ENCODE peak calls at places on chromosomes 6 and 20, in four cellular contexts. M is left lung, E is GF-D8, A is T-helper 1 cell. S is an unnamed sample.

GRCh38 chr6:133241901-133242760 is 974 bp downstream of the EYA4 start:
- DNase-seq in M (no peak), E (no peak), A (no peak), S (no peak)

GRCh38 chr6:38847497-38847896 is 132.4 kb downstream of the DNAH8 start:
- DNase-seq in M (no peak), E (no peak), A (no peak), S (no peak)

GRCh38 chr20:38165089-38165965 is at the start of gene TGM2:
- DNase-seq in M (peak; percentile 87), E (peak; percentile 5), A (peak; percentile 33), S (peak; percentile 7)

GRCh38 chr20:14334306-14334930 is 3.0 kb downstream of the FLRT3 start:
- DNase-seq in M (no peak), E (no peak), A (no peak), S (no peak)

GRCh38 chr6:151067684-151068596 is 171.8 kb upstream of the AKAP12 start:
- DNase-seq in M (no peak), E (no peak), A (no peak), S (no peak)

GRCh38 chr20:45873409-45874116 is 7.5 kb upstream of the ZSWIM1 start:
- DNase-seq in M (no peak), E (no peak), A (no peak), S (no peak)

GRCh38 chr20:59010321-59010994 is 3.4 kb upstream of the CTSZ start:
- DNase-seq in M (peak; percentile 81), E (no peak), A (no peak), S (no peak)

GRCh38 chr6:5359413-5359812 is 98.1 kb downstream of the FARS2 start:
- DNase-seq in M (no peak), E (no peak), A (no peak), S (no peak)

GRCh38 chr6:12185081-12185673 is 105.0 kb upstream of the EDN1 start:
- DNase-seq in M (no peak), E (no peak), A (no peak), S (no peak)

GRCh38 chr6:155182103-155182502 is 81.7 kb upstream of the CLDN20 start:
- DNase-seq in M (no peak), E (no peak), A (no peak), S (no peak)

GRCh38 chr20:46808565-46808964 is 86.1 kb upstream of the EYA2 start:
- DNase-seq in M (no peak), E (no peak), A (no peak), S (no peak)

GRCh38 chr20:59810376-59811187 is 122.9 kb downstream of the SYCP2 start:
- DNase-seq in M (no peak), E (no peak), A (no peak), S (no peak)

GRCh38 chr20:51698252-51698651 is 69.9 kb downstream of the ATP9A start:
- DNase-seq in M (no peak), E (no peak), A (no peak), S (no peak)

GRCh38 chr6:27940766-27941165 is 16.3 kb upstream of the OR2B6 start:
- DNase-seq in M (no peak), E (no peak), A (no peak), S (no peak)

S was measured in activated T-helper 9 cell treated with anti-CD3 and anti-CD28 coated beads, Interleukin-2, amount 50 U/mL, for 16 hours.